ENCODE peak calls at places on chromosomes 11 and 22, in six cellular contexts. W is globus pallidus; F is endothelial cell; K is nephron progenitor cell; P is CD8-positive, alpha-beta T cell; Q is RCC 7860. T is an unnamed sample.

GRCh38 chr11:5575159-5575558 is 5.5 kb upstream of the OR52B6 start:
- DNase-seq in W (no peak), F (no peak), K (no peak), P (no peak), Q (no peak), T (no peak)

GRCh38 chr11:76239483-76240142 is 33.3 kb upstream of the WNT11 start:
- DNase-seq in W (no peak), F (no peak), K (no peak), P (no peak), Q (no peak), T (no peak)

GRCh38 chr11:75654314-75654713 is 14.5 kb downstream of the MAP6 start:
- DNase-seq in W (no peak), F (no peak), K (no peak), P (no peak), Q (peak), T (no peak)

GRCh38 chr22:22849640-22850610 is 37.7 kb upstream of the IGLL5 start:
- DNase-seq in W (no peak), F (no peak), K (no peak), P (no peak), Q (no peak), T (no peak)

GRCh38 chr11:1130276-1131032 is 27.3 kb upstream of the MUC5AC start:
- DNase-seq in W (no peak), F (no peak), K (no peak), P (no peak), Q (no peak), T (no peak)

GRCh38 chr11:110755961-110756360 is 43.7 kb upstream of the ARHGAP20 start:
- DNase-seq in W (no peak), F (no peak), K (no peak), P (no peak), Q (no peak), T (no peak)

GRCh38 chr11:18771266-18772035 is 20.1 kb downstream of the PTPN5 start:
- DNase-seq in W (no peak), F (no peak), K (no peak), P (no peak), Q (no peak), T (peak)

GRCh38 chr11:27216268-27217149 is 146.5 kb downstream of the CCDC34 start:
- DNase-seq in W (no peak), F (peak), K (no peak), P (no peak), Q (no peak), T (no peak)